ENCODE peak calls at places on chromosome 11, in five cellular contexts. F is CD4-positive, CD25-positive, alpha-beta regulatory T cell; L is GM23248; S is mammary epithelial cell; B is pancreas. M is an unnamed sample.

GRCh38 chr11:112166561-112166960 is 611 bp upstream of the TEX12 start:
- DNase-seq in L (peak; percentile 86), F (no peak), B (no peak), S (peak; percentile 25), M (no peak)

GRCh38 chr11:120125005-120125404 is 12.9 kb downstream of the TRIM29 start:
- DNase-seq in B (no peak), F (no peak), S (peak; percentile 87), L (peak; percentile 85), M (no peak)

GRCh38 chr11:12090761-12091261 is 19.6 kb upstream of the MICAL2 start:
- DNase-seq in F (no peak), L (no peak), B (no peak), S (peak; percentile 97), M (no peak)

GRCh38 chr11:100808904-100809491 is 121.9 kb downstream of the ARHGAP42 start:
- DNase-seq in B (no peak), L (peak; percentile 55), S (peak; percentile 37), F (no peak), M (no peak)

GRCh38 chr11:59292611-59293010 is 66.1 kb upstream of the OR5AN1 start:
- DNase-seq in L (no peak), F (no peak), S (peak; percentile 19), B (no peak), M (no peak)

GRCh38 chr11:16843307-16843706 is 104.9 kb downstream of the C11orf58 start:
- DNase-seq in S (no peak), L (peak; percentile 44), F (no peak), B (no peak), M (no peak)

GRCh38 chr11:110409174-110409573 is 20.6 kb upstream of the FDX1 start:
- DNase-seq in L (peak; percentile 75), B (no peak), S (peak; percentile 15), F (no peak), M (no peak)

GRCh38 chr11:131875611-131876010 is 505.2 kb downstream of the NTM start:
- DNase-seq in F (no peak), L (peak; percentile 73), S (no peak), B (no peak), M (no peak)

GRCh38 chr11:112588252-112588668 is 327.6 kb upstream of the PLET1 start:
- DNase-seq in B (no peak), S (peak; percentile 74), F (peak; percentile 41), L (peak; percentile 89), M (no peak)

GRCh38 chr11:57905439-57905838 is 118.2 kb upstream of the OR9Q1 start:
- DNase-seq in S (peak; percentile 68), F (no peak), L (no peak), B (no peak), M (no peak)

GRCh38 chr11:269146-269890 is 8.9 kb upstream of the NLRP6 start:
- DNase-seq in L (peak; percentile 54), B (no peak), S (no peak), F (peak; percentile 85), M (no peak)

GRCh38 chr11:8059030-8059429 is 22.0 kb upstream of the TUB start:
- DNase-seq in B (peak; percentile 38), F (no peak), L (no peak), S (no peak), M (no peak)

GRCh38 chr11:127639916-127640315 is 639.3 kb upstream of the KIRREL3 start:
- DNase-seq in S (peak; percentile 7), B (no peak), F (no peak), L (no peak), M (no peak)

GRCh38 chr11:116276051-116277044 is 496.4 kb downstream of the BUD13 start:
- DNase-seq in L (peak; percentile 37), S (peak; percentile 17), B (peak; percentile 93), F (peak; percentile 62), M (peak; percentile 37)

GRCh38 chr11:75337195-75337654 is 14.2 kb downstream of the ARRB1 start:
- DNase-seq in S (peak; percentile 48), B (no peak), F (no peak), L (peak; percentile 74), M (no peak)

GRCh38 chr11:84558085-84558905 is 1068.8 kb downstream of the DLG2 start:
- DNase-seq in S (peak; percentile 27), F (no peak), L (peak; percentile 76), B (no peak), M (no peak)

GRCh38 chr11:71447791-71448256 is 369 bp downstream of the DHCR7 start:
- DNase-seq in F (no peak), L (peak; percentile 53), B (peak; percentile 78), S (peak; percentile 26), M (no peak)
- H3K27ac ChIP-seq in F (peak overlapping the region; percentile 83), L (peak overlapping the region; percentile 5), B (peak overlapping the region; percentile 73), S (peak overlapping the region; percentile 0), M (peak overlapping the region; percentile 93)

DNA sequence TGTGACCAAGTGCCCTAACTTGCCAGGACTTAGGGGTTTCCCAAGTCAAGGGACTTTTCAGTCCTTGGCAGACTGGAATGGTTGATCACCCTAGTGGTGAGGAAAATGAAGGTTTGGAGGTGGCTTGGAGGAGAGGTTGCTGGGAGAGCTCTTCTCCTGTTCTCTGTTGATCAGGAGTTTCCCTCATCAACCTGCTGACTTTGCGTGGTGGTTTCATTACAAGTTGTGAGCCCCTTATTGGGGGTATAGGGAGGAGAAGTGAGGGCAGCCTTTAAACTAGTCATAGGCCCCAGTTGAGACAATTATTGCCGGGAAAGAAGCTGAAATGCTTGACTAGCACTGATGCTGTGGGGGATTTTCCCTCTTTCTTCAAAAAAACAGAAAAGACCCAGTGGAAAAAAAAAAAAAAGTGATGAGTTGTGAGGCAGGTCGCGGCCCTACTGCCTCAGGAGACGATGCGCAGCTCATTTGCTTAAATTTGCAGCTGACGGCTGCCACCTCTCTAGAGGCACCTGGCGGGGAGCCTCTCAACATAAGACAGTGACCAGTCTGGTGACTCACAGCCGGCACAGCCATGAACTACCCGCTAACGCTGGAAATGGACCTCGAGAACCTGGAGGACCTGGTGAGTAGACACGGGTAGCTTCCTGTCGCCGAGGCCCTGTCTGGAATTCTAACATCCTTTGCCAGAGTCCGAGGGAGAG is at the start of gene CXCR5:
- DNase-seq in S (no peak), F (peak; percentile 62), L (no peak), B (no peak), M (no peak)
- H3K27ac ChIP-seq in S (no peak within 1 kb of the TSS), F (peak within 1 kb of the TSS; percentile 81), L (no peak within 1 kb of the TSS), B (no peak within 1 kb of the TSS), M (no peak within 1 kb of the TSS)

DNA sequence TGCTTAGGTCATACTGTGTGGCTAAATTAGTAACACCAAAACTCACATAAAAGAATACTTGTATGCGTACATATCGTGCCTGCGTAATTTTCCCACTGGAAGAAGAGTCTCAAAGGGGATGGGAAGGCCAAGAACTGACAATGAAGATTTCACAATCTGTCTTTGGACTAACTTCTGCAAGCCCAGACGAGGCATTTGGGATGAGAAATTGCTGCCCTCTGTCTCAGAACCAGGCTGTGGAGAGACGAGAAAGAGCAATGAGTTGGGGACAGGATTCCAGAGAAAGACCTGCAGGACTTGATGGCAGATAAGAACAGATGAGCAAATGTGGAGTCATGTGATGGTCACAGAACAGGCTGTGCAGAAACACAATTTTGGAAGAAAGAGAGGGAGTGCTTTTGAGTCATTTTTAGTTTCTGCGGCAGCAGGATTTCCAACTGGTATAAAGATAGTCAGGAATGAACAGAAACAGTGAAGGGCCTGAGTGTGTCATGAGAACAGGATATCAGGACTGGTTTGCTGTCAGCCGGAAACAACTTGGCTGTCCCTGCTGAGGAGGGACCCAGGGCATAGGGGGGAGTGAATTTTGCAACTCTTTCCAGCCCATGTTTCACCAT is 82.7 kb upstream of the CTSC start:
- DNase-seq in F (no peak), B (no peak), L (peak; percentile 95), S (peak; percentile 100), M (no peak)
- H3K27ac ChIP-seq in F (no peak overlapping the region), B (no peak overlapping the region), L (peak overlapping the region; percentile 86), S (peak overlapping the region; percentile 95), M (no peak overlapping the region)

GRCh38 chr11:87019582-87020271 is 18.0 kb upstream of the TMEM135 start:
- DNase-seq in L (no peak), F (no peak), S (no peak), B (no peak), M (no peak)
- H3K27ac ChIP-seq in L (no peak overlapping the region), F (no peak overlapping the region), S (no peak overlapping the region), B (no peak overlapping the region), M (no peak overlapping the region)

M was measured in substantia nigra.